ENCODE peak calls at places on chromosomes 12 and 14, in five cellular contexts. E is ovary; B is effector memory CD4-positive, alpha-beta T cell; T is iris pigment epithelial cell; R is tibial artery. X is an unnamed sample.

GRCh38 chr14:59939828-59940227 is 19.9 kb downstream of the LRRC9 start:
- DNase-seq in R (no peak), T (no peak), E (no peak), B (no peak), X (no peak)

GRCh38 chr12:124477109-124477915 is 90.1 kb downstream of the NCOR2 start:
- DNase-seq in T (no peak), E (no peak), B (no peak), R (no peak), X (no peak)

GRCh38 chr12:108854453-108855283 is 2.7 kb downstream of the SSH1 start:
- DNase-seq in R (peak), T (peak), B (no peak), E (no peak), X (no peak)

GRCh38 chr12:131682511-131682895 is 28.4 kb upstream of the SFSWAP start:
- DNase-seq in B (no peak), T (no peak), R (no peak), E (no peak), X (no peak)

GRCh38 chr12:6688543-6688999 is 604 bp downstream of the ZNF384 start:
- DNase-seq in T (no peak), R (peak), E (peak), B (no peak), X (no peak)

GRCh38 chr12:1103632-1104031 is 112.6 kb downstream of the ERC1 start:
- DNase-seq in T (no peak), E (no peak), B (no peak), R (no peak), X (no peak)

GRCh38 chr14:35319509-35319908 is 27.3 kb downstream of the PSMA6 start:
- DNase-seq in B (no peak), T (no peak), R (no peak), E (no peak), X (no peak)

GRCh38 chr12:72271401-72271740 is 799 bp upstream of the TRHDE start:
- DNase-seq in T (peak), R (no peak), E (peak), B (no peak), X (no peak)